ENCODE peak calls at places on chromosomes 6 and 20, in eight cellular contexts. A is ascending aorta, S is RCC 7860, D is HCEC 1CT, Y is tibial nerve, J is posterior vena cava, M is left ventricle myocardium inferior, X is AG20443. U is an unnamed sample.
A peak's percentile ranks its signal among the peaks of the same experiment; 100 is the strongest.

GRCh38 chr6:47307362-47308222 is 2.1 kb downstream of the TNFRSF21 start:
- DNase-seq in A (no peak), S (no peak), D (no peak), Y (no peak), J (no peak), M (no peak), X (no peak), U (no peak)

GRCh38 chr6:54191460-54191859 is 80.2 kb downstream of the MLIP start:
- DNase-seq in A (no peak), S (no peak), D (peak; percentile 35), Y (no peak), J (no peak), M (no peak), X (no peak), U (no peak)

GRCh38 chr6:151962246-151962846 is 154.9 kb downstream of the ESR1 start:
- DNase-seq in A (no peak), S (peak; percentile 18), D (peak; percentile 21), Y (no peak), J (no peak), M (no peak), X (peak; percentile 16), U (no peak)

GRCh38 chr6:41392249-41392648 is 56.8 kb downstream of the NCR2 start:
- DNase-seq in A (no peak), S (no peak), D (no peak), Y (no peak), J (no peak), M (no peak), X (no peak), U (no peak)

GRCh38 chr20:51972031-51972430 is 169.7 kb upstream of the SALL4 start:
- DNase-seq in A (no peak), S (no peak), D (no peak), Y (no peak), J (no peak), M (no peak), X (no peak), U (no peak)

GRCh38 chr6:142893088-142893487 is 51.9 kb downstream of the HIVEP2 start:
- DNase-seq in A (no peak), S (peak; percentile 22), D (peak; percentile 55), Y (no peak), J (no peak), M (no peak), X (no peak), U (no peak)

GRCh38 chr6:138415125-138415524 is 11.1 kb downstream of the HEBP2 start:
- DNase-seq in A (no peak), S (no peak), D (no peak), Y (no peak), J (no peak), M (no peak), X (no peak), U (no peak)

GRCh38 chr6:42572523-42572922 is 8.7 kb downstream of the UBR2 start:
- DNase-seq in A (no peak), S (peak; percentile 21), D (no peak), Y (no peak), J (no peak), M (no peak), X (no peak), U (no peak)

GRCh38 chr6:131257104-131257503 is 121.8 kb downstream of the AKAP7 start:
- DNase-seq in A (no peak), S (no peak), D (no peak), Y (no peak), J (no peak), M (no peak), X (no peak), U (no peak)

GRCh38 chr20:6055161-6055783 is 1.4 kb upstream of the LRRN4 start:
- DNase-seq in A (no peak), S (peak; percentile 83), D (no peak), Y (no peak), J (no peak), M (no peak), X (no peak), U (no peak)

GRCh38 chr6:119495230-119495683 is 145.7 kb upstream of the MAN1A1 start:
- DNase-seq in A (no peak), S (no peak), D (no peak), Y (no peak), J (no peak), M (peak; percentile 30), X (no peak), U (no peak)

GRCh38 chr20:56626367-56627121 is 2.6 kb upstream of the TFAP2C start:
- DNase-seq in A (no peak), S (no peak), D (peak; percentile 13), Y (no peak), J (no peak), M (no peak), X (peak; percentile 63), U (peak; percentile 80)

GRCh38 chr6:81999826-82000225 is 247.3 kb upstream of the TENT5A start:
- DNase-seq in A (no peak), S (no peak), D (no peak), Y (no peak), J (no peak), M (no peak), X (no peak), U (no peak)

U was measured in RWPE2.